ENCODE peak calls at places on chromosomes 16 and 17, in eight cellular contexts. T is adrenal gland, I is mesenchymal stem cell, V is tibial artery, M is neuronal stem cell, P is astrocyte, D is heart left ventricle, A is endodermal cell. N is an unnamed sample. For H3K27me3, the result is how much of the 10 kb centered on the place peaks cover.

GRCh38 chr16:11396241-11397048 is 51.2 kb downstream of the RMI2 start:
- DNase-seq in T (peak), I (peak), V (peak), M (peak), P (peak), D (peak), A (peak), N (no peak)

GRCh38 chr17:6796017-6796886 is 20.2 kb downstream of the FBXO39 start:
- DNase-seq in T (no peak), I (no peak), V (no peak), M (no peak), P (no peak), D (no peak), A (peak), N (no peak)

GRCh38 chr17:31919802-31920525 is 16.8 kb upstream of the SUZ12 start:
- DNase-seq in T (no peak), I (no peak), V (no peak), M (no peak), P (peak), D (no peak), A (no peak), N (no peak)

GRCh38 chr16:58510097-58510775 is 5.1 kb upstream of the SETD6 start:
- DNase-seq in T (no peak), I (no peak), V (no peak), M (no peak), P (no peak), D (no peak), A (no peak), N (no peak)

GRCh38 chr17:56779306-56779705 is 54.4 kb downstream of the C17orf67 start:
- DNase-seq in T (no peak), I (no peak), V (no peak), M (no peak), P (no peak), D (no peak), A (peak), N (no peak)

GRCh38 chr16:68263559-68264127 is 683 bp upstream of the SLC7A6 start:
- DNase-seq in T (no peak), I (no peak), V (no peak), M (no peak), P (no peak), D (no peak), A (no peak), N (no peak)

GRCh38 chr16:74984194-74984669 is 691 bp downstream of the WDR59 start:
- DNase-seq in T (peak), I (peak), V (no peak), M (no peak), P (no peak), D (no peak), A (no peak), N (no peak)

GRCh38 chr17:82458885-82459424 is 414 bp downstream of the NARF start:
- DNase-seq in T (peak), I (peak), V (no peak), M (no peak), P (peak), D (peak), A (peak), N (no peak)

GRCh38 chr17:64950871-64951270 is 31.6 kb upstream of the LRRC37A3 start:
- DNase-seq in T (no peak), I (no peak), V (no peak), M (no peak), P (no peak), D (no peak), A (no peak), N (no peak)

GRCh38 chr16:35414563-35414962 is 1955.2 kb downstream of the TP53TG3F start:
- DNase-seq in T (no peak), I (no peak), V (no peak), M (no peak), P (no peak), D (no peak), A (no peak), N (no peak)

GRCh38 chr17:21287703-21288449 is 3.4 kb downstream of the MAP2K3 start:
- DNase-seq in T (peak), I (peak), V (peak), M (no peak), P (peak), D (peak), A (no peak), N (peak)

GRCh38 chr17:29210879-29211278 is 30.7 kb upstream of the MYO18A start:
- DNase-seq in T (no peak), I (peak), V (no peak), M (no peak), P (no peak), D (no peak), A (no peak), N (no peak)

GRCh38 chr17:38315497-38315896 is 18.5 kb downstream of the MRPL45 start:
- DNase-seq in T (no peak), I (no peak), V (no peak), M (no peak), P (no peak), D (no peak), A (no peak), N (no peak)

GRCh38 chr17:732788-733720 is 658 bp downstream of the TLCD3A start:
- DNase-seq in T (peak), I (peak), V (no peak), M (no peak), P (no peak), D (peak), A (peak), N (no peak)

GRCh38 chr16:86082400-86083030 is 183.6 kb downstream of the IRF8 start:
- DNase-seq in T (no peak), I (no peak), V (no peak), M (no peak), P (no peak), D (no peak), A (no peak), N (no peak)

GRCh38 chr17:27502526-27503324 is 46.5 kb downstream of the KSR1 start:
- DNase-seq in T (peak), I (peak), V (no peak), M (no peak), P (peak), D (no peak), A (no peak), N (peak)

GRCh38 chr17:56834380-56835258 is 668 bp downstream of the DGKE start:
- DNase-seq in T (peak), I (peak), V (peak), M (peak), P (peak), D (peak), A (peak), N (no peak)

GRCh38 chr16:85463672-85464071 is 149.4 kb upstream of the GSE1 start:
- DNase-seq in T (no peak), I (no peak), V (no peak), M (no peak), P (no peak), D (no peak), A (no peak), N (no peak)

GRCh38 chr17:34584805-34585416 is 5.5 kb downstream of the TMEM132E start:
- DNase-seq in T (no peak), I (no peak), V (no peak), M (no peak), P (peak), D (no peak), A (no peak), N (no peak)

GRCh38 chr17:7095642-7096041 is 15.6 kb upstream of the CLEC10A start:
- DNase-seq in T (no peak), I (no peak), V (no peak), M (no peak), P (no peak), D (no peak), A (no peak), N (no peak)

GRCh38 chr16:5011637-5012036 is 22.1 kb downstream of the NAGPA start:
- DNase-seq in T (no peak), I (no peak), V (no peak), M (no peak), P (no peak), D (no peak), A (no peak), N (no peak)

GRCh38 chr17:18963126-18964017 is 11.4 kb downstream of the SLC5A10 start:
- DNase-seq in T (no peak), I (no peak), V (no peak), M (no peak), P (no peak), D (peak), A (no peak), N (no peak)

GRCh38 chr16:71542377-71542776 is 16.2 kb downstream of the CHST4 start:
- DNase-seq in T (peak), I (peak), V (peak), M (peak), P (no peak), D (no peak), A (peak), N (no peak)

GRCh38 chr16:719815-720506 is 985 bp upstream of the ANTKMT start:
- DNase-seq in T (no peak), I (peak), V (no peak), M (no peak), P (no peak), D (no peak), A (peak), N (no peak)

GRCh38 chr17:68288375-68288774 is 2.6 kb downstream of the SLC16A6 start:
- DNase-seq in T (peak), I (peak), V (no peak), M (no peak), P (no peak), D (no peak), A (no peak), N (no peak)

GRCh38 chr16:71622088-71622487 is 3.9 kb upstream of the MARVELD3 start:
- DNase-seq in T (no peak), I (no peak), V (no peak), M (no peak), P (no peak), D (no peak), A (no peak), N (no peak)

GRCh38 chr17:32870027-32870670 is 6.8 kb downstream of the MYO1D start:
- DNase-seq in T (peak), I (peak), V (peak), M (no peak), P (no peak), D (no peak), A (no peak), N (no peak)

GRCh38 chr17:32747856-32748255 is 129.1 kb downstream of the MYO1D start:
- DNase-seq in T (no peak), I (no peak), V (no peak), M (no peak), P (no peak), D (no peak), A (no peak), N (no peak)

GRCh38 chr16:59973966-59974365 is 1239.8 kb upstream of the GOT2 start:
- DNase-seq in T (no peak), I (no peak), V (no peak), M (no peak), P (peak), D (no peak), A (no peak), N (no peak)

GRCh38 chr17:79393358-79394038 is 217.4 kb downstream of the RBFOX3 start:
- DNase-seq in T (peak), I (peak), V (peak), M (peak), P (peak), D (peak), A (peak), N (no peak)

GRCh38 chr17:44636562-44636961 is 19.7 kb upstream of the MEIOC start:
- DNase-seq in T (no peak), I (peak), V (no peak), M (no peak), P (peak), D (no peak), A (no peak), N (peak)

GRCh38 chr17:68616334-68616733 is 15.2 kb upstream of the FAM20A start:
- DNase-seq in T (no peak), I (no peak), V (no peak), M (no peak), P (no peak), D (no peak), A (no peak), N (no peak)

GRCh38 chr16:1487395-1488053 is 1.2 kb downstream of the PTX4 start:
- DNase-seq in T (no peak), I (no peak), V (no peak), M (no peak), P (no peak), D (peak), A (no peak), N (no peak)

GRCh38 chr16:70444249-70445063 is 5.6 kb upstream of the ST3GAL2 start:
- DNase-seq in T (no peak), I (no peak), V (no peak), M (no peak), P (no peak), D (no peak), A (no peak), N (no peak)

GRCh38 chr17:5812590-5812989 is 228.3 kb upstream of the NLRP1 start:
- DNase-seq in T (no peak), I (no peak), V (no peak), M (no peak), P (no peak), D (no peak), A (no peak), N (no peak)

GRCh38 chr16:77298638-77299360 is 99.6 kb downstream of the SYCE1L start:
- DNase-seq in T (no peak), I (peak), V (peak), M (no peak), P (peak), D (no peak), A (no peak), N (peak)

GRCh38 chr16:81371106-81371505 is 56.3 kb downstream of the GAN start:
- DNase-seq in T (no peak), I (no peak), V (no peak), M (no peak), P (no peak), D (no peak), A (no peak), N (no peak)

GRCh38 chr16:55643161-55643970 is 12.4 kb upstream of the SLC6A2 start:
- DNase-seq in T (peak), I (peak), V (no peak), M (no peak), P (no peak), D (no peak), A (peak), N (no peak)

DNA sequence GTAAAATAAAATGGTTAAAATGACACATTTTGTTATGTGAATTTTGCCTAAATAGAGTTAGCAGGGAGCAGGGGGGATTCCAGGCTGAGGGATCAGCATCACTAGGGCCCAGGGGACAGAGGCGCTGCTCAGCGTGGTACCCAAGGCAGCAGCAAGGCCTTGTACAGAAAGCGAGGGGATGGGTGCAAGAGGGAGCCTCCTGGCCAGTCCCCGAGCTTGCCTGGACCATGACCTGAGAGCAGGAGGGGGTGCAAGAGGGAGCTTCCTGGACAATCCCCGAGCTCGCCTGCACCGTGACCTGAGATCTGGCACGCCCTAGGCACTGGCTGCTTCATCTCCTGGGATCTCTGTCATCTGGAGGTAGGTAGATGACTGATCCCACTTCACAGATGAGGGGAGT is 17.3 kb upstream of the JPH3 start:
- DNase-seq in T (no peak), I (no peak), V (no peak), M (no peak), P (no peak), D (no peak), A (no peak), N (no peak)
- H3K27me3 ChIP-seq in T (under half), I (under half), V (under half), M (under half), P (under half), D (under half), A (under half), N (under half)

GRCh38 chr16:88968589-88969280 is 8.3 kb downstream of the CBFA2T3 start:
- DNase-seq in T (no peak), I (no peak), V (no peak), M (no peak), P (no peak), D (peak), A (no peak), N (no peak)

GRCh38 chr16:88967800-88968588 is 9.0 kb downstream of the CBFA2T3 start:
- DNase-seq in T (no peak), I (no peak), V (no peak), M (no peak), P (no peak), D (peak), A (no peak), N (no peak)

GRCh38 chr16:88970095-88970494 is 6.9 kb downstream of the CBFA2T3 start:
- DNase-seq in T (no peak), I (no peak), V (no peak), M (no peak), P (no peak), D (no peak), A (no peak), N (no peak)

GRCh38 chr16:88970539-88971065 is 6.4 kb downstream of the CBFA2T3 start:
- DNase-seq in T (no peak), I (no peak), V (no peak), M (no peak), P (no peak), D (peak), A (no peak), N (no peak)

GRCh38 chr16:88969361-88969831 is 7.6 kb downstream of the CBFA2T3 start:
- DNase-seq in T (no peak), I (no peak), V (no peak), M (no peak), P (no peak), D (peak), A (no peak), N (no peak)
- H3K4me3 ChIP-seq in T (no peak), I (no peak), V (no peak), M (no peak), P (no peak), D (no peak), A (no peak), N (no peak)

GRCh38 chr16:56643833-56644232 is 5.4 kb downstream of the MT1A start:
- DNase-seq in T (no peak), I (no peak), V (no peak), M (no peak), P (no peak), D (no peak), A (no peak), N (no peak)
- H3K27me3 ChIP-seq in T (under half), I (under half), V (under half), M (half or more), P (half or more), D (under half), A (half or more), N (under half)

GRCh38 chr17:48603959-48604769 is 622 bp downstream of the HOXB6 start:
- DNase-seq in T (peak), I (peak), V (no peak), M (no peak), P (no peak), D (no peak), A (peak), N (no peak)
- H3K4me3 ChIP-seq in T (peak), I (peak), V (peak), M (no peak), P (no peak), D (no peak), A (no peak), N (no peak)